ENCODE peak calls at places on chromosomes 11 and 22, in six cellular contexts. R, F, N, H, Q and K are unnamed samples.

GRCh38 chr11:88414981-88415391 is 77.5 kb upstream of the CTSC start:
- DNase-seq in R (no peak), H (peak), F (no peak), Q (no peak), N (peak), K (no peak)

GRCh38 chr11:10374386-10374785 is 69.5 kb downstream of the ADM start:
- DNase-seq in F (no peak), Q (no peak), H (no peak), R (no peak), N (no peak), K (no peak)

GRCh38 chr11:125423247-125423849 is 72.7 kb downstream of the FEZ1 start:
- DNase-seq in Q (peak), N (no peak), F (no peak), H (no peak), R (no peak), K (no peak)

GRCh38 chr11:69013009-69013951 is at the start of gene MRGPRF:
- DNase-seq in Q (peak), F (peak), R (peak), N (peak), H (peak), K (no peak)

GRCh38 chr11:8812438-8812837 is 98.6 kb upstream of the AKIP1 start:
- DNase-seq in H (peak), R (no peak), Q (no peak), F (peak), N (no peak), K (no peak)

GRCh38 chr22:23532756-23533155 is 47.3 kb downstream of the IGLL1 start:
- DNase-seq in R (no peak), N (no peak), F (no peak), H (no peak), Q (peak), K (no peak)

GRCh38 chr22:50089231-50090140 is at the start of gene MOV10L1:
- DNase-seq in R (no peak), F (no peak), Q (peak), H (peak), N (no peak), K (peak)

GRCh38 chr22:48237466-48237865 is 1475.0 kb downstream of the TBC1D22A start:
- DNase-seq in H (no peak), Q (peak), F (peak), R (no peak), N (no peak), K (no peak)

GRCh38 chr11:112113539-112114457 is 27.1 kb downstream of the SDHD start:
- DNase-seq in F (no peak), N (peak), Q (no peak), H (peak), R (peak), K (peak)

GRCh38 chr11:94525933-94526332 is 13.7 kb downstream of the C11orf97 start:
- DNase-seq in R (peak), N (peak), Q (peak), F (peak), H (peak), K (no peak)

GRCh38 chr11:9222654-9223053 is 42.5 kb downstream of the DENND5A start:
- DNase-seq in R (no peak), N (no peak), Q (no peak), F (no peak), H (no peak), K (no peak)

GRCh38 chr11:123494195-123495050 is 64.4 kb downstream of the GRAMD1B start:
- DNase-seq in H (peak), F (peak), N (peak), Q (no peak), R (peak), K (no peak)

GRCh38 chr11:13337986-13338436 is 60.4 kb downstream of the BMAL1 start:
- DNase-seq in F (no peak), Q (no peak), H (peak), R (no peak), N (peak), K (peak)

GRCh38 chr11:7520011-7520942 is 6.5 kb downstream of the PPFIBP2 start:
- DNase-seq in H (no peak), Q (no peak), F (no peak), N (no peak), R (no peak), K (no peak)

GRCh38 chr22:35739642-35740041 is 22.0 kb downstream of the APOL5 start:
- DNase-seq in H (no peak), Q (no peak), F (peak), N (no peak), R (peak), K (no peak)

GRCh38 chr22:19730662-19731360 is 7.5 kb downstream of the GP1BB start:
- DNase-seq in Q (peak), R (peak), N (peak), F (peak), H (peak), K (peak)

GRCh38 chr11:3219281-3219892 is 774 bp upstream of the MRGPRG start:
- DNase-seq in R (no peak), N (no peak), Q (no peak), H (no peak), F (peak), K (no peak)

GRCh38 chr22:22752556-22753477 is 108.4 kb downstream of the GGTLC2 start:
- DNase-seq in H (no peak), F (peak), Q (no peak), N (no peak), R (no peak), K (no peak)

GRCh38 chr11:102793677-102794290 is 4.2 kb downstream of the MMP1 start:
- DNase-seq in F (no peak), N (no peak), R (no peak), Q (no peak), H (no peak), K (no peak)

GRCh38 chr11:114228401-114229061 is 67.7 kb upstream of the NNMT start:
- DNase-seq in H (no peak), R (no peak), F (no peak), Q (no peak), N (no peak), K (no peak)

GRCh38 chr22:42273855-42274451 is 3.5 kb upstream of the TCF20 start:
- DNase-seq in H (no peak), Q (peak), F (no peak), N (no peak), R (peak), K (no peak)

GRCh38 chr22:35684270-35684700 is 33.4 kb upstream of the APOL5 start:
- DNase-seq in Q (no peak), N (peak), H (peak), F (no peak), R (peak), K (no peak)

GRCh38 chr11:116838321-116839084 is 1.1 kb upstream of the APOA1 start:
- DNase-seq in Q (no peak), R (no peak), F (no peak), H (no peak), N (no peak), K (no peak)

DNA sequence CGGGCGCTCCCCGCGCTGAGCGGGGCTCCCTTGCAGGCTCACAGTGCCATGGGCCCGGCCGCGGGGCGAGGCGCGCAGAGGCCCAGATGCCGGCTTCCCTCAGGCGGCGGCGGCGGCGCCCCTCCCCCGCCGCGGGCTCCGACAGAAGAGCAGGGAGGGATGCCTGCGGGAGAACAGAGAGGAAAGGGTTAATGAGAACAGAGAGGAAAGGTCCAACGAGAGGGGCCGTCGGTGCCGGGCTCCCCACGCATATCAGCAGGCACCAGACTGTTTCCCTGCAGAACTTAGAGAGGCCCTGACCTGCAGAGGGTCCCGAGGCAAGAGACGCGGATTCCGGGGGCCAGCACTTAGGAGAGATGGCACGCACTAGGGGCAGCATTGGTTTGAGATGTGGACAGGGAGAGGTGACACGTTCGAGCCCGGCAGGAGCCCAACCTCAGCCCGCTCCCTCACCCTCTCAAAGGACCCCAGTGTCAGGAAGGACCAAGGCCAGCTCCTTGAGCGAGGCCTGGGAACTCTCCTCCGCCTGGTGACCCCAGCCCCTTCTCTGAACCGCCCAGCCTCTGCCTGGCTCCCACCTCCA is 9.1 kb downstream of the NRXN2 start:
- DNase-seq in R (peak), Q (no peak), N (no peak), F (no peak), H (no peak), K (no peak)
- H3K27ac ChIP-seq in R (no peak), Q (no peak), N (no peak), F (no peak), H (no peak), K (no peak)

GRCh38 chr11:44537679-44538078 is 27.8 kb upstream of the CD82 start:
- DNase-seq in F (no peak), N (no peak), H (no peak), Q (no peak), R (no peak), K (no peak)
- TF ChIP-seq CTCF in F (no peak), N (no peak), H (no peak), Q (no peak), R (no peak), K (no peak)

GRCh38 chr11:78791254-78791653 is 216.6 kb upstream of the NARS2 start:
- DNase-seq in N (no peak), R (no peak), H (peak), F (no peak), Q (no peak), K (no peak)

GRCh38 chr11:78788533-78788932 is 213.9 kb upstream of the NARS2 start:
- DNase-seq in N (no peak), H (no peak), Q (no peak), F (no peak), R (no peak), K (no peak)

GRCh38 chr11:78790784-78791183 is 216.1 kb upstream of the NARS2 start:
- DNase-seq in Q (no peak), H (no peak), F (no peak), R (no peak), N (no peak), K (no peak)

GRCh38 chr11:78787696-78788095 is 213.0 kb upstream of the NARS2 start:
- DNase-seq in F (no peak), N (no peak), H (no peak), Q (no peak), R (no peak), K (no peak)

DNA sequence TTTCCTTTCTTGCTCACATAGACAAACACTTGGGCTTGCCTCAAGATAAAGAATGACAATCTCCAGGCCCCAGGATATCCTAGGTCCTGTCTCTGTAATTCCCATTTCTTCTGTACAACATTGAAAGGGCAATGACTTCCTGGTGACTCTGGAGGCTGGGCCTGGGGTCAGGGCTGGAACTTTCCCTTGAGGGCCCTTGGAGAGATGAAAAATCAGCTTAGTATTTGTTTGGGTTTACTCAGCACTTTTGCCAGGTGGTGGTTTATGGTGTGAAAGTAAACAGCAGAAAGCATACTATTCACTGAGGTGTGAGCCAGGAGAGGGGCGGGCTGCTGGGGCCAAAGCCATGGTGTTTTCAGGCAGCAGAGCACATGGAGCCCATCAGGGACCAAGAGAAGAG is 214.7 kb upstream of the NARS2 start:
- DNase-seq in R (no peak), H (no peak), Q (no peak), F (no peak), N (no peak), K (no peak)
- H3K27ac ChIP-seq in R (no peak), H (no peak), Q (no peak), F (no peak), N (no peak), K (no peak)

DNA sequence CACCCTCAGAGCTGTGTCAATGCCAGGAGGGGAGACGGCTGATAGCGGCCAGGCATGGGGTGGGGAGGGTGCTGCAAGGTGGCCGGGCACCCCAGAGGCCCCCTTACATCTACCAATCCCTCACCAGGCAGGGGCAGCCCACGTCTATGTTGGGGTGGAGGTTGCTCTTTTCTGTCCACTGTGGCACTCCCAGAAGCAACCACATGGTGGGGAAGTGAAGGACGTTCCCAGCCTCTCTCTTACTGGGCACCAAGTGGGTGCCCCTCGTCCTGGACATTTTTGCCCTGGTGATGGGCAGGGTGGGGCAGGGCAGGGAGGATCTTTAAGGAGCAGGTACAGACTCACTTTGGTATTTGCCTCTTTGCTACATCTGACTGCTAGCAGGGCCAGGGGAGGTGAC is 47.5 kb downstream of the NECTIN1 start:
- DNase-seq in H (no peak), R (no peak), N (no peak), Q (no peak), F (no peak), K (no peak)
- TF ChIP-seq CTCF in H (no peak), R (peak), N (peak), Q (no peak), F (peak), K (no peak)

GRCh38 chr22:30425616-30426394 is at the start of gene MTFP1:
- DNase-seq in Q (peak), R (peak), N (peak), H (peak), F (peak), K (peak)
- H3K27ac ChIP-seq in Q (peak), R (no peak), N (peak), H (peak), F (peak), K (peak)